ENCODE peak calls at places on chromosomes 1 and 21, in seven cellular contexts. E is EL; R is RCC 7860; W is HS-5; J is AG09319; S is memory B cell; H is stimulated activated CD4-positive, alpha-beta T cell treated with anti-CD3 and anti-CD28 coated beads, Interleukin-1b, Interleukin-23, amount 100 ng/mL, for 48 hours. L is an unnamed sample.

GRCh38 chr1:205593967-205594366 is 37.8 kb downstream of the ELK4 start:
- DNase-seq in E (no peak), R (no peak), W (no peak), J (no peak), S (peak; percentile 8), H (no peak), L (no peak)

GRCh38 chr1:45430486-45430885 is 60.5 kb downstream of the TESK2 start:
- DNase-seq in E (no peak), R (no peak), W (no peak), J (no peak), S (no peak), H (no peak), L (no peak)

GRCh38 chr1:51623025-51623424 is 6.1 kb downstream of the OSBPL9 start:
- DNase-seq in E (no peak), R (no peak), W (no peak), J (no peak), S (no peak), H (no peak), L (no peak)

GRCh38 chr21:30962013-30962412 is 76.3 kb downstream of the KRTAP19-8 start:
- DNase-seq in E (no peak), R (no peak), W (no peak), J (no peak), S (no peak), H (no peak), L (no peak)

GRCh38 chr1:234093107-234093506 is 188.6 kb downstream of the SLC35F3 start:
- DNase-seq in E (no peak), R (no peak), W (no peak), J (no peak), S (no peak), H (no peak), L (no peak)

GRCh38 chr1:9119745-9120144 is 9.2 kb downstream of the GPR157 start:
- DNase-seq in E (no peak), R (no peak), W (no peak), J (no peak), S (no peak), H (no peak), L (no peak)

GRCh38 chr1:34924759-34925555 is 4.5 kb downstream of the DLGAP3 start:
- DNase-seq in E (peak; percentile 64), R (no peak), W (no peak), J (peak; percentile 3), S (peak; percentile 49), H (peak; percentile 50), L (peak; percentile 38)

GRCh38 chr1:112866151-112866550 is 89.8 kb downstream of the SLC16A1 start:
- DNase-seq in E (peak; percentile 83), R (peak; percentile 75), W (no peak), J (no peak), S (no peak), H (no peak), L (no peak)

GRCh38 chr1:109906160-109906838 is 4.3 kb upstream of the CSF1 start:
- DNase-seq in E (no peak), R (no peak), W (no peak), J (no peak), S (peak; percentile 35), H (peak; percentile 68), L (no peak)

GRCh38 chr21:44714905-44715304 is 3.5 kb upstream of the TSPEAR start:
- DNase-seq in E (no peak), R (no peak), W (no peak), J (no peak), S (no peak), H (no peak), L (no peak)

GRCh38 chr1:1088036-1088800 is 14.1 kb upstream of the RNF223 start:
- DNase-seq in E (no peak), R (no peak), W (no peak), J (no peak), S (no peak), H (no peak), L (no peak)

GRCh38 chr1:204420039-204421004 is 8.7 kb upstream of the PPP1R15B start:
- DNase-seq in E (no peak), R (no peak), W (no peak), J (no peak), S (no peak), H (no peak), L (no peak)

GRCh38 chr1:68141801-68142440 is 90.4 kb downstream of the WLS start:
- DNase-seq in E (no peak), R (no peak), W (no peak), J (no peak), S (no peak), H (no peak), L (peak; percentile 42)

GRCh38 chr1:39572379-39573096 is 4.1 kb downstream of the PABPC4 start:
- DNase-seq in E (no peak), R (no peak), W (no peak), J (no peak), S (no peak), H (peak; percentile 12), L (no peak)

GRCh38 chr1:67711850-67712202 is 26.8 kb downstream of the GADD45A start:
- DNase-seq in E (no peak), R (no peak), W (no peak), J (no peak), S (no peak), H (no peak), L (no peak)

GRCh38 chr21:45318556-45319341 is 31.1 kb upstream of the POFUT2 start:
- DNase-seq in E (peak; percentile 95), R (peak; percentile 88), W (no peak), J (no peak), S (no peak), H (no peak), L (peak; percentile 76)

GRCh38 chr1:153848805-153849204 is 73.6 kb downstream of the SLC27A3 start:
- DNase-seq in E (no peak), R (no peak), W (no peak), J (no peak), S (no peak), H (no peak), L (no peak)

GRCh38 chr21:32353002-32353711 is 39.7 kb downstream of the URB1 start:
- DNase-seq in E (no peak), R (no peak), W (no peak), J (no peak), S (no peak), H (no peak), L (no peak)

GRCh38 chr1:62088439-62088838 is 106.2 kb upstream of the L1TD1 start:
- DNase-seq in E (no peak), R (no peak), W (no peak), J (no peak), S (no peak), H (no peak), L (no peak)

GRCh38 chr1:79128726-79129125 is 122.2 kb upstream of the ADGRL4 start:
- DNase-seq in E (peak; percentile 79), R (no peak), W (peak; percentile 46), J (peak; percentile 43), S (no peak), H (no peak), L (peak; percentile 70)

GRCh38 chr1:234597894-234598293 is 12.1 kb downstream of the IRF2BP2 start:
- DNase-seq in E (peak; percentile 57), R (peak; percentile 57), W (no peak), J (no peak), S (no peak), H (peak; percentile 35), L (peak; percentile 44)

GRCh38 chr21:45379901-45380330 is 25.0 kb upstream of the COL18A1 start:
- DNase-seq in E (no peak), R (no peak), W (no peak), J (no peak), S (no peak), H (no peak), L (no peak)

GRCh38 chr1:95686217-95686616 is 452.2 kb downstream of the RWDD3 start:
- DNase-seq in E (no peak), R (no peak), W (no peak), J (no peak), S (no peak), H (no peak), L (no peak)

GRCh38 chr21:24123785-24124184 is 1483.5 kb downstream of the MRPL39 start:
- DNase-seq in E (no peak), R (no peak), W (no peak), J (no peak), S (no peak), H (no peak), L (no peak)

GRCh38 chr1:230979952-230980351 is 1.1 kb downstream of the ARV1 start:
- DNase-seq in E (no peak), R (no peak), W (no peak), J (no peak), S (no peak), H (no peak), L (no peak)